ENCODE peak calls at places on chromosomes 16 and 17, in eight cellular contexts. One of them, this sample, is unnamed.

GRCh38 chr17:28741358-28742349 is 2.2 kb upstream of the TRAF4 start:
- DNase-seq in body of pancreas: no peak
- DNase-seq in gastrocnemius medialis: no peak
- DNase-seq in A549: no peak
- DNase-seq in heart left ventricle: peak; percentile 25
- DNase-seq in right lobe of liver: no peak
- DNase-seq in ovary: no peak
- DNase-seq in esophagus squamous epithelium: no peak
- DNase-seq in this sample: no peak

GRCh38 chr17:49821466-49821865 is 26.4 kb downstream of the TAC4 start:
- DNase-seq in body of pancreas: no peak
- DNase-seq in gastrocnemius medialis: no peak
- DNase-seq in A549: no peak
- DNase-seq in heart left ventricle: no peak
- DNase-seq in right lobe of liver: no peak
- DNase-seq in ovary: no peak
- DNase-seq in esophagus squamous epithelium: no peak
- DNase-seq in this sample: no peak

GRCh38 chr17:12302711-12303110 is 282.0 kb downstream of the MAP2K4 start:
- DNase-seq in body of pancreas: no peak
- DNase-seq in gastrocnemius medialis: no peak
- DNase-seq in A549: no peak
- DNase-seq in heart left ventricle: no peak
- DNase-seq in right lobe of liver: no peak
- DNase-seq in ovary: no peak
- DNase-seq in esophagus squamous epithelium: no peak
- DNase-seq in this sample: no peak

GRCh38 chr16:66935319-66936011 is at the start of gene CES2:
- DNase-seq in body of pancreas: peak; percentile 79
- DNase-seq in gastrocnemius medialis: peak; percentile 63
- DNase-seq in A549: no peak
- DNase-seq in heart left ventricle: peak; percentile 83
- DNase-seq in right lobe of liver: peak; percentile 97
- DNase-seq in ovary: no peak
- DNase-seq in esophagus squamous epithelium: no peak
- DNase-seq in this sample: no peak

GRCh38 chr17:10210151-10210574 is 11.8 kb upstream of the GAS7 start:
- DNase-seq in body of pancreas: peak; percentile 39
- DNase-seq in gastrocnemius medialis: no peak
- DNase-seq in A549: no peak
- DNase-seq in heart left ventricle: no peak
- DNase-seq in right lobe of liver: no peak
- DNase-seq in ovary: no peak
- DNase-seq in esophagus squamous epithelium: no peak
- DNase-seq in this sample: no peak

GRCh38 chr16:31093132-31093703 is 1.4 kb downstream of the VKORC1 start:
- DNase-seq in body of pancreas: no peak
- DNase-seq in gastrocnemius medialis: no peak
- DNase-seq in A549: peak; percentile 31
- DNase-seq in heart left ventricle: peak; percentile 30
- DNase-seq in right lobe of liver: peak; percentile 82
- DNase-seq in ovary: peak; percentile 25
- DNase-seq in esophagus squamous epithelium: no peak
- DNase-seq in this sample: no peak

GRCh38 chr17:68705331-68706166 is 104.4 kb upstream of the FAM20A start:
- DNase-seq in body of pancreas: peak; percentile 22
- DNase-seq in gastrocnemius medialis: no peak
- DNase-seq in A549: no peak
- DNase-seq in heart left ventricle: no peak
- DNase-seq in right lobe of liver: no peak
- DNase-seq in ovary: no peak
- DNase-seq in esophagus squamous epithelium: no peak
- DNase-seq in this sample: no peak

GRCh38 chr16:728890-729744 is 2.2 kb downstream of the HAGHL start:
- DNase-seq in body of pancreas: no peak
- DNase-seq in gastrocnemius medialis: no peak
- DNase-seq in A549: no peak
- DNase-seq in heart left ventricle: peak; percentile 33
- DNase-seq in right lobe of liver: peak; percentile 43
- DNase-seq in ovary: no peak
- DNase-seq in esophagus squamous epithelium: no peak
- DNase-seq in this sample: no peak

GRCh38 chr17:49715221-49715620 is 7.5 kb upstream of the SLC35B1 start:
- DNase-seq in body of pancreas: no peak
- DNase-seq in gastrocnemius medialis: no peak
- DNase-seq in A549: no peak
- DNase-seq in heart left ventricle: no peak
- DNase-seq in right lobe of liver: no peak
- DNase-seq in ovary: no peak
- DNase-seq in esophagus squamous epithelium: no peak
- DNase-seq in this sample: no peak

GRCh38 chr16:74950511-74950910 is 34.4 kb downstream of the WDR59 start:
- DNase-seq in body of pancreas: no peak
- DNase-seq in gastrocnemius medialis: no peak
- DNase-seq in A549: no peak
- DNase-seq in heart left ventricle: no peak
- DNase-seq in right lobe of liver: no peak
- DNase-seq in ovary: no peak
- DNase-seq in esophagus squamous epithelium: no peak
- DNase-seq in this sample: no peak

GRCh38 chr17:81331527-81332043 is 36.5 kb upstream of the SLC38A10 start:
- DNase-seq in body of pancreas: no peak
- DNase-seq in gastrocnemius medialis: no peak
- DNase-seq in A549: no peak
- DNase-seq in heart left ventricle: no peak
- DNase-seq in right lobe of liver: no peak
- DNase-seq in ovary: peak; percentile 34
- DNase-seq in esophagus squamous epithelium: no peak
- DNase-seq in this sample: no peak

GRCh38 chr17:21129023-21129681 is 2.4 kb downstream of the DHRS7B start:
- DNase-seq in body of pancreas: peak; percentile 24
- DNase-seq in gastrocnemius medialis: peak; percentile 19
- DNase-seq in A549: peak; percentile 67
- DNase-seq in heart left ventricle: no peak
- DNase-seq in right lobe of liver: no peak
- DNase-seq in ovary: no peak
- DNase-seq in esophagus squamous epithelium: no peak
- DNase-seq in this sample: peak; percentile 43

GRCh38 chr17:10761281-10761680 is 31.5 kb upstream of the TMEM220 start:
- DNase-seq in body of pancreas: no peak
- DNase-seq in gastrocnemius medialis: no peak
- DNase-seq in A549: no peak
- DNase-seq in heart left ventricle: no peak
- DNase-seq in right lobe of liver: no peak
- DNase-seq in ovary: no peak
- DNase-seq in esophagus squamous epithelium: no peak
- DNase-seq in this sample: no peak

GRCh38 chr17:50939542-50939794 is 73.3 kb upstream of the TOB1 start:
- DNase-seq in body of pancreas: no peak
- DNase-seq in gastrocnemius medialis: no peak
- DNase-seq in A549: no peak
- DNase-seq in heart left ventricle: no peak
- DNase-seq in right lobe of liver: no peak
- DNase-seq in ovary: no peak
- DNase-seq in esophagus squamous epithelium: no peak
- DNase-seq in this sample: no peak

GRCh38 chr16:31350275-31351005 is 4.5 kb upstream of the ITGAX start:
- DNase-seq in body of pancreas: peak; percentile 67
- DNase-seq in gastrocnemius medialis: no peak
- DNase-seq in A549: no peak
- DNase-seq in heart left ventricle: peak; percentile 23
- DNase-seq in right lobe of liver: no peak
- DNase-seq in ovary: no peak
- DNase-seq in esophagus squamous epithelium: no peak
- DNase-seq in this sample: no peak

GRCh38 chr17:29111816-29112499 is 68.2 kb downstream of the MYO18A start:
- DNase-seq in body of pancreas: peak; percentile 78
- DNase-seq in gastrocnemius medialis: peak; percentile 63
- DNase-seq in A549: peak; percentile 65
- DNase-seq in heart left ventricle: peak; percentile 63
- DNase-seq in right lobe of liver: peak; percentile 74
- DNase-seq in ovary: peak; percentile 72
- DNase-seq in esophagus squamous epithelium: no peak
- DNase-seq in this sample: peak; percentile 43

GRCh38 chr16:68658258-68658973 is 13.3 kb downstream of the CDH3 start:
- DNase-seq in body of pancreas: no peak
- DNase-seq in gastrocnemius medialis: no peak
- DNase-seq in A549: peak; percentile 53
- DNase-seq in heart left ventricle: no peak
- DNase-seq in right lobe of liver: no peak
- DNase-seq in ovary: no peak
- DNase-seq in esophagus squamous epithelium: no peak
- DNase-seq in this sample: no peak

GRCh38 chr16:83813818-83814653 is 6.3 kb downstream of the HSBP1 start:
- DNase-seq in body of pancreas: peak; percentile 72
- DNase-seq in gastrocnemius medialis: no peak
- DNase-seq in A549: peak; percentile 40
- DNase-seq in heart left ventricle: no peak
- DNase-seq in right lobe of liver: peak; percentile 37
- DNase-seq in ovary: no peak
- DNase-seq in esophagus squamous epithelium: no peak
- DNase-seq in this sample: peak; percentile 36

GRCh38 chr17:35740997-35741931 is 9.8 kb downstream of the RASL10B start:
- DNase-seq in body of pancreas: no peak
- DNase-seq in gastrocnemius medialis: no peak
- DNase-seq in A549: no peak
- DNase-seq in heart left ventricle: no peak
- DNase-seq in right lobe of liver: no peak
- DNase-seq in ovary: no peak
- DNase-seq in esophagus squamous epithelium: no peak
- DNase-seq in this sample: no peak

GRCh38 chr17:81066771-81067315 is 31.9 kb downstream of the BAIAP2 start:
- DNase-seq in body of pancreas: no peak
- DNase-seq in gastrocnemius medialis: no peak
- DNase-seq in A549: no peak
- DNase-seq in heart left ventricle: no peak
- DNase-seq in right lobe of liver: no peak
- DNase-seq in ovary: no peak
- DNase-seq in esophagus squamous epithelium: no peak
- DNase-seq in this sample: no peak

GRCh38 chr16:17467923-17468540 is 2.7 kb downstream of the XYLT1 start:
- DNase-seq in body of pancreas: peak; percentile 78
- DNase-seq in gastrocnemius medialis: peak; percentile 30
- DNase-seq in A549: peak; percentile 29
- DNase-seq in heart left ventricle: peak; percentile 51
- DNase-seq in right lobe of liver: peak; percentile 50
- DNase-seq in ovary: peak; percentile 77
- DNase-seq in esophagus squamous epithelium: no peak
- DNase-seq in this sample: peak; percentile 47

GRCh38 chr16:22681881-22682291 is 132.1 kb upstream of the HS3ST2 start:
- DNase-seq in body of pancreas: no peak
- DNase-seq in gastrocnemius medialis: no peak
- DNase-seq in A549: no peak
- DNase-seq in heart left ventricle: no peak
- DNase-seq in right lobe of liver: peak; percentile 42
- DNase-seq in ovary: no peak
- DNase-seq in esophagus squamous epithelium: no peak
- DNase-seq in this sample: no peak

GRCh38 chr16:4646773-4647660 is 22.4 kb downstream of the MGRN1 start:
- DNase-seq in body of pancreas: no peak
- DNase-seq in gastrocnemius medialis: no peak
- DNase-seq in A549: no peak
- DNase-seq in heart left ventricle: no peak
- DNase-seq in right lobe of liver: no peak
- DNase-seq in ovary: no peak
- DNase-seq in esophagus squamous epithelium: no peak
- DNase-seq in this sample: no peak

GRCh38 chr17:8222630-8223355 is 12.4 kb upstream of the AURKB start:
- DNase-seq in body of pancreas: peak; percentile 95
- DNase-seq in gastrocnemius medialis: peak; percentile 88
- DNase-seq in A549: peak; percentile 98
- DNase-seq in heart left ventricle: peak; percentile 95
- DNase-seq in right lobe of liver: peak; percentile 96
- DNase-seq in ovary: peak; percentile 97
- DNase-seq in esophagus squamous epithelium: peak; percentile 60
- DNase-seq in this sample: peak; percentile 94
- TF ChIP-seq POLR2A in body of pancreas: peak; percentile 83
- TF ChIP-seq POLR2A in gastrocnemius medialis: peak; percentile 65
- TF ChIP-seq POLR2A in A549: peak; percentile 85
- TF ChIP-seq POLR2A in heart left ventricle: no peak
- TF ChIP-seq POLR2A in right lobe of liver: peak; percentile 75
- TF ChIP-seq POLR2A in ovary: peak; percentile 84
- TF ChIP-seq POLR2A in esophagus squamous epithelium: peak; percentile 63
- TF ChIP-seq POLR2A in this sample: peak; percentile 84

GRCh38 chr16:25037632-25038031 is 22.5 kb upstream of the ARHGAP17 start:
- DNase-seq in body of pancreas: no peak
- DNase-seq in gastrocnemius medialis: no peak
- DNase-seq in A549: no peak
- DNase-seq in heart left ventricle: no peak
- DNase-seq in right lobe of liver: no peak
- DNase-seq in ovary: no peak
- DNase-seq in esophagus squamous epithelium: no peak
- DNase-seq in this sample: no peak

GRCh38 chr16:25037221-25037620 is 22.1 kb upstream of the ARHGAP17 start:
- DNase-seq in body of pancreas: no peak
- DNase-seq in gastrocnemius medialis: no peak
- DNase-seq in A549: no peak
- DNase-seq in heart left ventricle: no peak
- DNase-seq in right lobe of liver: no peak
- DNase-seq in ovary: no peak
- DNase-seq in esophagus squamous epithelium: no peak
- DNase-seq in this sample: no peak

GRCh38 chr16:25041437-25041836 is 26.3 kb upstream of the ARHGAP17 start:
- DNase-seq in body of pancreas: no peak
- DNase-seq in gastrocnemius medialis: no peak
- DNase-seq in A549: no peak
- DNase-seq in heart left ventricle: no peak
- DNase-seq in right lobe of liver: no peak
- DNase-seq in ovary: no peak
- DNase-seq in esophagus squamous epithelium: no peak
- DNase-seq in this sample: no peak

GRCh38 chr16:25038239-25038954 is 23.2 kb upstream of the ARHGAP17 start:
- DNase-seq in body of pancreas: no peak
- DNase-seq in gastrocnemius medialis: no peak
- DNase-seq in A549: no peak
- DNase-seq in heart left ventricle: no peak
- DNase-seq in right lobe of liver: no peak
- DNase-seq in ovary: no peak
- DNase-seq in esophagus squamous epithelium: no peak
- DNase-seq in this sample: no peak

GRCh38 chr16:25040543-25040942 is 25.4 kb upstream of the ARHGAP17 start:
- DNase-seq in body of pancreas: no peak
- DNase-seq in gastrocnemius medialis: no peak
- DNase-seq in A549: no peak
- DNase-seq in heart left ventricle: no peak
- DNase-seq in right lobe of liver: no peak
- DNase-seq in ovary: no peak
- DNase-seq in esophagus squamous epithelium: no peak
- DNase-seq in this sample: no peak
- H3K27ac ChIP-seq in body of pancreas: no peak overlapping the region
- H3K27ac ChIP-seq in gastrocnemius medialis: no peak overlapping the region
- H3K27ac ChIP-seq in A549: no peak overlapping the region
- H3K27ac ChIP-seq in heart left ventricle: no peak overlapping the region
- H3K27ac ChIP-seq in right lobe of liver: no peak overlapping the region
- H3K27ac ChIP-seq in ovary: no peak overlapping the region
- H3K27ac ChIP-seq in esophagus squamous epithelium: no peak overlapping the region
- H3K27ac ChIP-seq in this sample: no peak overlapping the region

GRCh38 chr17:38731526-38732294 is 1.6 kb downstream of the CISD3 start:
- DNase-seq in body of pancreas: no peak
- DNase-seq in gastrocnemius medialis: no peak
- DNase-seq in A549: no peak
- DNase-seq in heart left ventricle: no peak
- DNase-seq in right lobe of liver: no peak
- DNase-seq in ovary: no peak
- DNase-seq in esophagus squamous epithelium: no peak
- DNase-seq in this sample: no peak
- TF ChIP-seq POLR2A in body of pancreas: no peak
- TF ChIP-seq POLR2A in gastrocnemius medialis: no peak
- TF ChIP-seq POLR2A in A549: no peak
- TF ChIP-seq POLR2A in heart left ventricle: no peak
- TF ChIP-seq POLR2A in right lobe of liver: no peak
- TF ChIP-seq POLR2A in ovary: no peak
- TF ChIP-seq POLR2A in esophagus squamous epithelium: no peak
- TF ChIP-seq POLR2A in this sample: no peak

GRCh38 chr17:31509095-31509804 is 117.8 kb downstream of the RAB11FIP4 start:
- DNase-seq in body of pancreas: no peak
- DNase-seq in gastrocnemius medialis: no peak
- DNase-seq in A549: no peak
- DNase-seq in heart left ventricle: no peak
- DNase-seq in right lobe of liver: no peak
- DNase-seq in ovary: no peak
- DNase-seq in esophagus squamous epithelium: no peak
- DNase-seq in this sample: no peak
- H3K27ac ChIP-seq in body of pancreas: no peak overlapping the region
- H3K27ac ChIP-seq in gastrocnemius medialis: no peak overlapping the region
- H3K27ac ChIP-seq in A549: no peak overlapping the region
- H3K27ac ChIP-seq in heart left ventricle: peak overlapping the region; percentile 52
- H3K27ac ChIP-seq in right lobe of liver: no peak overlapping the region
- H3K27ac ChIP-seq in ovary: no peak overlapping the region
- H3K27ac ChIP-seq in esophagus squamous epithelium: peak overlapping the region; percentile 77
- H3K27ac ChIP-seq in this sample: peak overlapping the region; percentile 48